ENCODE peak calls at places on chromosome 3, in five cellular contexts. J, A, G, W and I are unnamed samples.

GRCh38 chr3:48784426-48785120 is 63.1 kb downstream of the PRKAR2A start:
- DNase-seq in J (no peak), A (no peak), G (peak; percentile 51), W (no peak), I (no peak)

GRCh38 chr3:101642441-101642840 is 34.5 kb downstream of the ZBTB11 start:
- DNase-seq in J (no peak), A (no peak), G (no peak), W (no peak), I (no peak)

GRCh38 chr3:8301977-8302589 is 199.5 kb upstream of the LMCD1 start:
- DNase-seq in J (no peak), A (no peak), G (peak; percentile 56), W (peak; percentile 44), I (no peak)

GRCh38 chr3:61158152-61158551 is 93.1 kb downstream of the FHIT start:
- DNase-seq in J (no peak), A (no peak), G (no peak), W (no peak), I (no peak)

GRCh38 chr3:22117751-22118346 is 366.8 kb upstream of the ZNF385D start:
- DNase-seq in J (no peak), A (no peak), G (peak; percentile 48), W (no peak), I (no peak)

GRCh38 chr3:62229908-62230307 is 143.4 kb downstream of the FEZF2 start:
- DNase-seq in J (no peak), A (no peak), G (peak; percentile 8), W (no peak), I (no peak)

GRCh38 chr3:11565492-11565891 is 78.2 kb downstream of the VGLL4 start:
- DNase-seq in J (no peak), A (no peak), G (no peak), W (no peak), I (no peak)

GRCh38 chr3:14806641-14807263 is 12.0 kb upstream of the FGD5 start:
- DNase-seq in J (no peak), A (no peak), G (no peak), W (no peak), I (no peak)

GRCh38 chr3:193176690-193177089 is 64.3 kb upstream of the PLAAT1 start:
- DNase-seq in J (no peak), A (no peak), G (no peak), W (no peak), I (no peak)

GRCh38 chr3:115330406-115330805 is 183.3 kb upstream of the ZBTB20 start:
- DNase-seq in J (no peak), A (no peak), G (peak; percentile 24), W (no peak), I (no peak)

GRCh38 chr3:189621948-189622603 is 9.1 kb upstream of the TP63 start:
- DNase-seq in J (no peak), A (no peak), G (no peak), W (no peak), I (no peak)

GRCh38 chr3:148789156-148789555 is 38.5 kb upstream of the CPB1 start:
- DNase-seq in J (no peak), A (no peak), G (peak; percentile 45), W (no peak), I (no peak)

GRCh38 chr3:56744016-56744415 is 57.7 kb downstream of the ARHGEF3 start:
- DNase-seq in J (no peak), A (no peak), G (no peak), W (no peak), I (no peak)

GRCh38 chr3:57974796-57975388 is 33.3 kb upstream of the FLNB start:
- DNase-seq in J (peak; percentile 83), A (no peak), G (peak; percentile 97), W (no peak), I (peak; percentile 71)

GRCh38 chr3:15812183-15812582 is 14.4 kb upstream of the ANKRD28 start:
- DNase-seq in J (no peak), A (no peak), G (peak; percentile 36), W (peak; percentile 15), I (no peak)

GRCh38 chr3:120741320-120741719 is 996 bp downstream of the RABL3 start:
- DNase-seq in J (no peak), A (no peak), G (no peak), W (no peak), I (no peak)

GRCh38 chr3:45126730-45127129 is 19.4 kb downstream of the CDCP1 start:
- DNase-seq in J (no peak), A (no peak), G (no peak), W (no peak), I (no peak)

GRCh38 chr3:178736300-178736699 is 200.1 kb downstream of the KCNMB2 start:
- DNase-seq in J (no peak), A (no peak), G (no peak), W (no peak), I (no peak)

GRCh38 chr3:168559012-168559411 is 463.3 kb upstream of the GOLIM4 start:
- DNase-seq in J (no peak), A (no peak), G (no peak), W (no peak), I (no peak)

GRCh38 chr3:139358857-139359562 is 15.2 kb downstream of the MRPS22 start:
- DNase-seq in J (no peak), A (no peak), G (no peak), W (no peak), I (no peak)
- H3K27ac ChIP-seq in J (no peak overlapping the region), A (no peak overlapping the region), G (no peak overlapping the region), W (no peak overlapping the region), I (peak overlapping the region; percentile 71)

GRCh38 chr3:177590826-177591225 is 393.5 kb upstream of the TBL1XR1 start:
- DNase-seq in J (no peak), A (no peak), G (peak; percentile 68), W (no peak), I (no peak)
- H3K27ac ChIP-seq in J (no peak overlapping the region), A (no peak overlapping the region), G (no peak overlapping the region), W (no peak overlapping the region), I (peak overlapping the region; percentile 12)

GRCh38 chr3:146166450-146167222 is 5.7 kb upstream of the PLOD2 start:
- DNase-seq in J (peak; percentile 65), A (no peak), G (peak; percentile 37), W (no peak), I (no peak)
- H3K27ac ChIP-seq in J (peak overlapping the region; percentile 89), A (no peak overlapping the region), G (peak overlapping the region; percentile 66), W (no peak overlapping the region), I (no peak overlapping the region)

DNA sequence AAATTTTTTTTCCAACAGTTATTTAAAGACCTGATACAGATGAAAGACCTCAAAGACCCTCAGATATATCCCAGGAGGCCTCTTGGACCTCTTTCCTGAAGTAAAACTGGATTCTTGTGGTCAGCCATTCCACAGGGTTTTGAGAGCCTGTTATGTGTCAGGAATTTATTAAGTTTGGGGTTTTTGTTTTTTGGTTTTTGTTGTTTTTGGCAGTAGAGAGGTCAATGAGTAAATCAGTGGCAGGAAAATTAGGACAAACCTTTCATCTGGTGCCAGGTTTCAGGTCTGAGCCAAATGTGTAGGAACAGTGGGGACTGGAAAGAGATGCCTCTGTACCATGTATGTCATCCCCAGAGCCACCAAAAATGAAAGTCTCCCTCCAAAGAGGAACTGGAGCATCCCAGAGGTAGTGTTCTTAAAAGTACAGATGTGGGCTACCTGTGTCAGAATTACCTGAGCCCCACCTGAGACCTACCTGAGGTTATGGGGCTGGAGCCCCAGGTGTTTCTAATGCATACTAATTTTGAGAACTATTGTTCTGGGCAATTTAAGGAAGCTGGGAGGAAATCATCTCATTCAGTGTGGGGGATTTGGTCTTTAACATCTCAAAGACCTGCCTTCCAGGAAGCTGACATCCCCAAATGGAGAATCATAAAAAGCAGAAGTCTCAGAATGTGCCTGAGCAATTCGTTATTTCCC is 520.5 kb upstream of the MDFIC2 start:
- DNase-seq in J (no peak), A (no peak), G (no peak), W (no peak), I (no peak)
- H3K27ac ChIP-seq in J (peak overlapping the region; percentile 35), A (no peak overlapping the region), G (peak overlapping the region; percentile 48), W (no peak overlapping the region), I (no peak overlapping the region)